ENCODE peak calls at places on chromosomes 5 and 9, in five cellular contexts. One of them, this sample, is unnamed. For H3K4me1, the result is how much of the 10 kb centered on the place peaks cover.

GRCh38 chr9:96232539-96233241 is 69.3 kb downstream of the HSD17B3 start:
- DNase-seq in hepatocyte: peak
- DNase-seq in PC-3: peak
- DNase-seq in fibroblast of lung: peak
- DNase-seq in HCT116: no peak
- DNase-seq in this sample: peak

GRCh38 chr9:74173284-74173683 is 323.9 kb upstream of the RORB start:
- DNase-seq in hepatocyte: no peak
- DNase-seq in PC-3: no peak
- DNase-seq in fibroblast of lung: no peak
- DNase-seq in HCT116: no peak
- DNase-seq in this sample: no peak

GRCh38 chr9:95757026-95757425 is 118.5 kb upstream of the ERCC6L2 start:
- DNase-seq in hepatocyte: no peak
- DNase-seq in PC-3: peak
- DNase-seq in fibroblast of lung: peak
- DNase-seq in HCT116: no peak
- DNase-seq in this sample: peak

GRCh38 chr9:89635007-89635742 is 30.4 kb downstream of the GADD45G start:
- DNase-seq in hepatocyte: no peak
- DNase-seq in PC-3: peak
- DNase-seq in fibroblast of lung: peak
- DNase-seq in HCT116: no peak
- DNase-seq in this sample: no peak

GRCh38 chr5:33233013-33233463 is 207.7 kb upstream of the TARS1 start:
- DNase-seq in hepatocyte: peak
- DNase-seq in PC-3: no peak
- DNase-seq in fibroblast of lung: peak
- DNase-seq in HCT116: no peak
- DNase-seq in this sample: no peak

GRCh38 chr5:178450121-178450631 is 140.0 kb downstream of the COL23A1 start:
- DNase-seq in hepatocyte: no peak
- DNase-seq in PC-3: no peak
- DNase-seq in fibroblast of lung: no peak
- DNase-seq in HCT116: no peak
- DNase-seq in this sample: no peak

GRCh38 chr5:399296-400281 is 43.4 kb upstream of the EXOC3 start:
- DNase-seq in hepatocyte: peak
- DNase-seq in PC-3: no peak
- DNase-seq in fibroblast of lung: peak
- DNase-seq in HCT116: peak
- DNase-seq in this sample: peak

GRCh38 chr5:140671472-140672210 is 1.7 kb downstream of the DND1 start:
- DNase-seq in hepatocyte: no peak
- DNase-seq in PC-3: no peak
- DNase-seq in fibroblast of lung: no peak
- DNase-seq in HCT116: no peak
- DNase-seq in this sample: no peak

GRCh38 chr5:159179556-159180305 is 29.6 kb downstream of the RNF145 start:
- DNase-seq in hepatocyte: no peak
- DNase-seq in PC-3: peak
- DNase-seq in fibroblast of lung: no peak
- DNase-seq in HCT116: no peak
- DNase-seq in this sample: no peak

GRCh38 chr9:91089405-91090131 is 272.1 kb downstream of the AUH start:
- DNase-seq in hepatocyte: peak
- DNase-seq in PC-3: peak
- DNase-seq in fibroblast of lung: peak
- DNase-seq in HCT116: no peak
- DNase-seq in this sample: peak

GRCh38 chr5:122124766-122125165 is 4.6 kb upstream of the ZNF474 start:
- DNase-seq in hepatocyte: no peak
- DNase-seq in PC-3: no peak
- DNase-seq in fibroblast of lung: no peak
- DNase-seq in HCT116: no peak
- DNase-seq in this sample: no peak

GRCh38 chr9:19682416-19682815 is 106.4 kb downstream of the SLC24A2 start:
- DNase-seq in hepatocyte: no peak
- DNase-seq in PC-3: no peak
- DNase-seq in fibroblast of lung: no peak
- DNase-seq in HCT116: no peak
- DNase-seq in this sample: no peak

GRCh38 chr5:37668524-37669047 is 171.3 kb downstream of the GDNF start:
- DNase-seq in hepatocyte: peak
- DNase-seq in PC-3: peak
- DNase-seq in fibroblast of lung: peak
- DNase-seq in HCT116: peak
- DNase-seq in this sample: peak

GRCh38 chr5:75384218-75384617 is 47.2 kb downstream of the HMGCR start:
- DNase-seq in hepatocyte: no peak
- DNase-seq in PC-3: peak
- DNase-seq in fibroblast of lung: no peak
- DNase-seq in HCT116: no peak
- DNase-seq in this sample: no peak

GRCh38 chr5:134092875-134093274 is 21.6 kb upstream of the TCF7 start:
- DNase-seq in hepatocyte: peak
- DNase-seq in PC-3: peak
- DNase-seq in fibroblast of lung: no peak
- DNase-seq in HCT116: no peak
- DNase-seq in this sample: no peak

GRCh38 chr5:115309751-115310370 is 13.4 kb upstream of the CCDC112 start:
- DNase-seq in hepatocyte: peak
- DNase-seq in PC-3: peak
- DNase-seq in fibroblast of lung: peak
- DNase-seq in HCT116: peak
- DNase-seq in this sample: peak

GRCh38 chr9:84858373-84858772 is 188.8 kb downstream of the NTRK2 start:
- DNase-seq in hepatocyte: no peak
- DNase-seq in PC-3: no peak
- DNase-seq in fibroblast of lung: no peak
- DNase-seq in HCT116: no peak
- DNase-seq in this sample: no peak

GRCh38 chr9:84856181-84856632 is 186.7 kb downstream of the NTRK2 start:
- DNase-seq in hepatocyte: no peak
- DNase-seq in PC-3: no peak
- DNase-seq in fibroblast of lung: no peak
- DNase-seq in HCT116: no peak
- DNase-seq in this sample: peak

GRCh38 chr9:84860423-84861115 is 191.0 kb downstream of the NTRK2 start:
- DNase-seq in hepatocyte: no peak
- DNase-seq in PC-3: no peak
- DNase-seq in fibroblast of lung: no peak
- DNase-seq in HCT116: no peak
- DNase-seq in this sample: no peak

GRCh38 chr9:84852902-84853301 is 183.4 kb downstream of the NTRK2 start:
- DNase-seq in hepatocyte: no peak
- DNase-seq in PC-3: no peak
- DNase-seq in fibroblast of lung: no peak
- DNase-seq in HCT116: no peak
- DNase-seq in this sample: no peak

DNA sequence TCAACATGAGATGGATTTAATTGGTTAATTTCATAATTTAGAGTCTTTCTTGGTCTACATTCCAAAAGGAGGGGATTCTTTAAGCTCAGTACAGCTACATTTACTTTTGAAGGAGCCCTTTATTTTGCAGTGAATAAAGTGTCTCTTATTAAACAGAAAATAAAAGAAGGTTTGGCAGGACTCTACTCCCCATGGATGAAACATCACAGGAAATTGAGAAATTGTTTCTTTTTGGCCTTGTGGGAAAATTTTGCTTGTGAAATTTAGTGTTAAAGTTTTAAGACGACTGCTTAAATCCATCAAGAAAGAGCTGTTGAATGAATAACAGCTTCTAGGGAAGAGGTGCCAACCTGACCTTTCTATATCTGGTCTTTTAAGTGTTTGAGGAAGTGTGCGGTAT is 187.7 kb downstream of the NTRK2 start:
- DNase-seq in hepatocyte: no peak
- DNase-seq in PC-3: no peak
- DNase-seq in fibroblast of lung: no peak
- DNase-seq in HCT116: no peak
- DNase-seq in this sample: peak
- H3K4me1 ChIP-seq in hepatocyte: under half
- H3K4me1 ChIP-seq in PC-3: under half
- H3K4me1 ChIP-seq in fibroblast of lung: under half
- H3K4me1 ChIP-seq in HCT116: under half
- H3K4me1 ChIP-seq in this sample: under half

GRCh38 chr5:2755371-2755715 is 3.9 kb upstream of the IRX2 start:
- DNase-seq in hepatocyte: no peak
- DNase-seq in PC-3: no peak
- DNase-seq in fibroblast of lung: no peak
- DNase-seq in HCT116: no peak
- DNase-seq in this sample: no peak
- TF ChIP-seq EZH2 in hepatocyte: no peak
- TF ChIP-seq EZH2 in PC-3: no peak
- TF ChIP-seq EZH2 in fibroblast of lung: no peak
- TF ChIP-seq EZH2 in HCT116: no peak
- TF ChIP-seq EZH2 in this sample: no peak

GRCh38 chr5:95962785-95963184 is 1.1 kb upstream of the ELL2 start:
- DNase-seq in hepatocyte: peak
- DNase-seq in PC-3: no peak
- DNase-seq in fibroblast of lung: no peak
- DNase-seq in HCT116: no peak
- DNase-seq in this sample: peak
- H3K4me3 ChIP-seq in hepatocyte: no peak
- H3K4me3 ChIP-seq in PC-3: no peak
- H3K4me3 ChIP-seq in fibroblast of lung: no peak
- H3K4me3 ChIP-seq in HCT116: peak
- H3K4me3 ChIP-seq in this sample: no peak

DNA sequence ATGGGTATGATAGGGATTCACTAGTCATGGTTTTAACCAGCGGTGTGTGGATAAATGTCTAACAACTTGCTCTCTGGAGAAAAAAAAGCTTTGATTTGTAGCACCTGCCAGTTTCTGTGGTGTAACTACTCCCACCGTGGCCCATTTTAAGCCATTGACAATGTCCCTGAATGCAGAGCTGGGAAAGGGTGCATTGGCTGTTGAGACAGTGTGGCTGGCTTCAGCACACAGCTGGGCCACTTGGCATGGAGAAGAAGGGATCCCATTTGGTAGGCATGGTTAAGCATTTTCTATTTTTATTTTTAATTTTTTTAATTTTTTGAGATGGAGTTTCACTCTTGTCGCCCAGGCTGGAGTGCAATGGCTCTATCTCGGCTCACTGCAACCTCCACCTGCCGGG is 31.5 kb upstream of the SYNPO start:
- DNase-seq in hepatocyte: no peak
- DNase-seq in PC-3: no peak
- DNase-seq in fibroblast of lung: no peak
- DNase-seq in HCT116: no peak
- DNase-seq in this sample: no peak
- H3K4me1 ChIP-seq in hepatocyte: under half
- H3K4me1 ChIP-seq in PC-3: under half
- H3K4me1 ChIP-seq in fibroblast of lung: under half
- H3K4me1 ChIP-seq in HCT116: under half
- H3K4me1 ChIP-seq in this sample: under half